ENCODE peak calls at places on chromosomes 11 and 22, in nine cellular contexts. One of them, this sample, is unnamed. For H3K27me3, the result is how much of the 10 kb centered on the place peaks cover.

GRCh38 chr11:45394294-45395085 is 108.3 kb upstream of the SYT13 start:
- DNase-seq in left ventricle myocardium inferior: no peak
- DNase-seq in CD8-positive, alpha-beta T cell: no peak
- DNase-seq in stomach: no peak
- DNase-seq in IMR-90: no peak
- DNase-seq in right atrium auricular region: no peak
- DNase-seq in ovary: no peak
- DNase-seq in lower lobe of right lung: no peak
- DNase-seq in GM23338: no peak
- DNase-seq in this sample: no peak

GRCh38 chr11:76793391-76793811 is 10.2 kb downstream of the TSKU start:
- DNase-seq in stomach: peak
- DNase-seq in right atrium auricular region: peak
- DNase-seq in left ventricle myocardium inferior: no peak
- DNase-seq in IMR-90: no peak
- DNase-seq in GM23338: no peak
- DNase-seq in ovary: no peak
- DNase-seq in CD8-positive, alpha-beta T cell: no peak
- DNase-seq in lower lobe of right lung: no peak
- DNase-seq in this sample: peak

GRCh38 chr22:20503816-20504215 is 3.6 kb upstream of the MED15 start:
- DNase-seq in left ventricle myocardium inferior: no peak
- DNase-seq in IMR-90: no peak
- DNase-seq in GM23338: no peak
- DNase-seq in right atrium auricular region: no peak
- DNase-seq in ovary: no peak
- DNase-seq in stomach: no peak
- DNase-seq in lower lobe of right lung: peak
- DNase-seq in CD8-positive, alpha-beta T cell: no peak
- DNase-seq in this sample: no peak

GRCh38 chr22:17257091-17257490 is 37.9 kb upstream of the ADA2 start:
- DNase-seq in left ventricle myocardium inferior: no peak
- DNase-seq in CD8-positive, alpha-beta T cell: no peak
- DNase-seq in ovary: no peak
- DNase-seq in IMR-90: no peak
- DNase-seq in GM23338: peak
- DNase-seq in stomach: no peak
- DNase-seq in lower lobe of right lung: no peak
- DNase-seq in right atrium auricular region: no peak
- DNase-seq in this sample: no peak

GRCh38 chr11:126103150-126103549 is 40.5 kb upstream of the CDON start:
- DNase-seq in lower lobe of right lung: no peak
- DNase-seq in GM23338: no peak
- DNase-seq in ovary: no peak
- DNase-seq in left ventricle myocardium inferior: no peak
- DNase-seq in stomach: no peak
- DNase-seq in IMR-90: no peak
- DNase-seq in right atrium auricular region: no peak
- DNase-seq in CD8-positive, alpha-beta T cell: no peak
- DNase-seq in this sample: no peak

GRCh38 chr22:44406581-44407403 is 91.2 kb downstream of the RTL6 start:
- DNase-seq in CD8-positive, alpha-beta T cell: no peak
- DNase-seq in right atrium auricular region: no peak
- DNase-seq in left ventricle myocardium inferior: no peak
- DNase-seq in stomach: no peak
- DNase-seq in IMR-90: peak
- DNase-seq in ovary: no peak
- DNase-seq in lower lobe of right lung: no peak
- DNase-seq in GM23338: peak
- DNase-seq in this sample: no peak

GRCh38 chr11:42960521-42961088 is 351.2 kb upstream of the API5 start:
- DNase-seq in IMR-90: no peak
- DNase-seq in ovary: no peak
- DNase-seq in GM23338: no peak
- DNase-seq in stomach: no peak
- DNase-seq in left ventricle myocardium inferior: no peak
- DNase-seq in lower lobe of right lung: no peak
- DNase-seq in CD8-positive, alpha-beta T cell: no peak
- DNase-seq in right atrium auricular region: no peak
- DNase-seq in this sample: no peak

GRCh38 chr22:23088199-23088604 is 17.9 kb downstream of the GNAZ start:
- DNase-seq in left ventricle myocardium inferior: no peak
- DNase-seq in GM23338: peak
- DNase-seq in lower lobe of right lung: no peak
- DNase-seq in ovary: no peak
- DNase-seq in CD8-positive, alpha-beta T cell: peak
- DNase-seq in stomach: peak
- DNase-seq in right atrium auricular region: no peak
- DNase-seq in IMR-90: no peak
- DNase-seq in this sample: no peak

GRCh38 chr11:31355131-31355530 is 14.4 kb downstream of the DCDC1 start:
- DNase-seq in ovary: no peak
- DNase-seq in stomach: no peak
- DNase-seq in GM23338: no peak
- DNase-seq in right atrium auricular region: no peak
- DNase-seq in left ventricle myocardium inferior: no peak
- DNase-seq in lower lobe of right lung: no peak
- DNase-seq in CD8-positive, alpha-beta T cell: no peak
- DNase-seq in IMR-90: peak
- DNase-seq in this sample: no peak

GRCh38 chr22:42369250-42370041 is 62.8 kb downstream of the NFAM1 start:
- DNase-seq in CD8-positive, alpha-beta T cell: peak
- DNase-seq in IMR-90: peak
- DNase-seq in GM23338: peak
- DNase-seq in ovary: peak
- DNase-seq in left ventricle myocardium inferior: peak
- DNase-seq in right atrium auricular region: peak
- DNase-seq in stomach: peak
- DNase-seq in lower lobe of right lung: peak
- DNase-seq in this sample: peak

GRCh38 chr11:44687310-44687842 is 39.4 kb upstream of the TSPAN18 start:
- DNase-seq in right atrium auricular region: no peak
- DNase-seq in lower lobe of right lung: no peak
- DNase-seq in ovary: no peak
- DNase-seq in CD8-positive, alpha-beta T cell: no peak
- DNase-seq in IMR-90: no peak
- DNase-seq in GM23338: no peak
- DNase-seq in left ventricle myocardium inferior: no peak
- DNase-seq in stomach: no peak
- DNase-seq in this sample: no peak

GRCh38 chr11:122863704-122864326 is 18.7 kb upstream of the JHY start:
- DNase-seq in IMR-90: peak
- DNase-seq in ovary: peak
- DNase-seq in lower lobe of right lung: no peak
- DNase-seq in stomach: no peak
- DNase-seq in right atrium auricular region: no peak
- DNase-seq in left ventricle myocardium inferior: peak
- DNase-seq in CD8-positive, alpha-beta T cell: peak
- DNase-seq in GM23338: peak
- DNase-seq in this sample: peak

GRCh38 chr11:134271978-134272377 is 4.2 kb upstream of the GLB1L3 start:
- DNase-seq in lower lobe of right lung: no peak
- DNase-seq in GM23338: no peak
- DNase-seq in ovary: no peak
- DNase-seq in left ventricle myocardium inferior: no peak
- DNase-seq in CD8-positive, alpha-beta T cell: no peak
- DNase-seq in stomach: no peak
- DNase-seq in IMR-90: no peak
- DNase-seq in right atrium auricular region: no peak
- DNase-seq in this sample: no peak
- H3K27me3 ChIP-seq in lower lobe of right lung: half or more
- H3K27me3 ChIP-seq in GM23338: under half
- H3K27me3 ChIP-seq in ovary: under half
- H3K27me3 ChIP-seq in left ventricle myocardium inferior: half or more
- H3K27me3 ChIP-seq in CD8-positive, alpha-beta T cell: under half
- H3K27me3 ChIP-seq in stomach: under half
- H3K27me3 ChIP-seq in IMR-90: half or more
- H3K27me3 ChIP-seq in right atrium auricular region: under half
- H3K27me3 ChIP-seq in this sample: under half

DNA sequence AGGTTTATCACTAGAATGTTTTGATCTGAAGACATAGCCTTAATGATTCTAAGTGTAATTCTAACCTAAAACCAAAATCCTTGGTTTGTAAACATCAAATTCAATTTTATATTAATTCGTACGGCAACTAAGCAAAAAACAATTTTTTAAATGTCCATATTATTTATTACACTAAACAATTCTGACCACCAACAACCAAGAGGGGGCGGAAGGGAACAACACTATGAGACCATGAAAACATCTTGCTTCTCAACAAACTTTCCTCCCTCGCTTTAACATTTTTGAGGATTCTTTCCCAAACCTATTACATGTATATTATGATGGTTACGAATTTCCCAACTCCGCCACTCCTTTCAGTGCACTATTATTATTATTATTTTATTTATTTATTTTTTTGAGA is 6.5 kb upstream of the UCP2 start:
- DNase-seq in GM23338: no peak
- DNase-seq in IMR-90: no peak
- DNase-seq in left ventricle myocardium inferior: no peak
- DNase-seq in CD8-positive, alpha-beta T cell: no peak
- DNase-seq in lower lobe of right lung: no peak
- DNase-seq in ovary: no peak
- DNase-seq in stomach: no peak
- DNase-seq in right atrium auricular region: no peak
- DNase-seq in this sample: no peak
- TF ChIP-seq CTCF in GM23338: peak
- TF ChIP-seq CTCF in IMR-90: no peak
- TF ChIP-seq CTCF in left ventricle myocardium inferior: peak
- TF ChIP-seq CTCF in CD8-positive, alpha-beta T cell: no peak
- TF ChIP-seq CTCF in lower lobe of right lung: peak
- TF ChIP-seq CTCF in ovary: no peak
- TF ChIP-seq CTCF in stomach: no peak
- TF ChIP-seq CTCF in right atrium auricular region: no peak
- TF ChIP-seq CTCF in this sample: no peak

DNA sequence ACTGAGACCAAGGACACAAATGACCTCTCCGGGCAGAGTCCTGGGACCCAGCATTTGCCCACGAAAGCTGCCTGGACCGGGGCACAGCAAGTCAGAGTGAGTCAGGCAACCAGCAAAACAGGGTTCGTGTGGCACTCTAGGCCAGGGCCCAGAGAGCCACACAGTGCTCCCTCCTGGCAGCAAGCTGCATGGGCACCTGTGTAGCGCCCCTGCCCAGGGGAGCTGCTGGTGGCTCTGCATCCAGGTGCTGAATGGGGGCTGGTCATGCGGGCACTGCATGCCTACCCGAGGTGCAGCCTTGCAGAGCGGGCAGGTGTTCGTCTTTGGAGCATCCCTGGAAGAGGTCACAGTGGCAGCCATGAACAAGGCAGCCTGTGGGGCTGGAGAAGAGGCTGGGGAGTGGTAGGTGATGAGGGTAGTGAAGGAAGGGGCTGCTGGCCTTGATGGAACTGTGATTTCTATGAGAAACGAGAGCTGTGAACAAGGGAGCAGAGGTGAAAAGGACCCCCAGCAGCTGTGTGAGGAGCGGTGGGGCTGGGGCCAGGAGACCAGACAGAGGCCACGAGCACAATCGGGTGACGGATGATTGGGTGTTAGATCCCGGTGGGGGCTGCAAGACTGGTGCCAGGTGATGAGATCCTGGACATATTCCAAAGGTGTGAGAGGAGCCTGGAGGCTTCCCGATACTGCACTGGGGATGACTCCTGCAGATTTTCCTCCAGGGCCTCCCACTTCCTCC is 63.3 kb downstream of the DGCR2 start:
- DNase-seq in right atrium auricular region: no peak
- DNase-seq in IMR-90: no peak
- DNase-seq in left ventricle myocardium inferior: no peak
- DNase-seq in ovary: no peak
- DNase-seq in stomach: peak
- DNase-seq in CD8-positive, alpha-beta T cell: no peak
- DNase-seq in lower lobe of right lung: peak
- DNase-seq in GM23338: no peak
- DNase-seq in this sample: peak
- H3K4me3 ChIP-seq in right atrium auricular region: no peak
- H3K4me3 ChIP-seq in IMR-90: no peak
- H3K4me3 ChIP-seq in left ventricle myocardium inferior: no peak
- H3K4me3 ChIP-seq in ovary: no peak
- H3K4me3 ChIP-seq in stomach: no peak
- H3K4me3 ChIP-seq in CD8-positive, alpha-beta T cell: no peak
- H3K4me3 ChIP-seq in lower lobe of right lung: no peak
- H3K4me3 ChIP-seq in GM23338: no peak
- H3K4me3 ChIP-seq in this sample: no peak

DNA sequence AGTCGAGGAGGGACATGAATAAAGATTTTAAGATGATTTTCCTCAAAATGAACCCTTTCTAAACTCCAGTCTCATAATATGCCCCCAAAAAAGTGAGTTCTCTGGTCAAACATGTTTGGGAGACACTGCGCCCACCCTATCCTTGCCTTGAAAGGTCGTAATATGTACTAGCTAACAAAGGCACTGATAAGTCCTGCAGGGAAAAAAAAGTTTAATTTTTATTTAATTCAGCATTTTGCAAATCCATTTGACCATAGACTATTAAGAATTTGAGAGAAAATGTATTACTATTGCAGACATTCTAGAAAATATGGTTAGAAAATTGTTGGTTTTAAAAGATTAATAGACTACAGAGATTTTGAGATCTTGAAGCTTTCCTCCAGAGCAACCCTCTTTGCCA is 120.6 kb upstream of the ASPHD2 start:
- DNase-seq in GM23338: no peak
- DNase-seq in IMR-90: no peak
- DNase-seq in stomach: no peak
- DNase-seq in CD8-positive, alpha-beta T cell: no peak
- DNase-seq in left ventricle myocardium inferior: no peak
- DNase-seq in lower lobe of right lung: no peak
- DNase-seq in ovary: no peak
- DNase-seq in right atrium auricular region: no peak
- DNase-seq in this sample: no peak
- H3K27me3 ChIP-seq in GM23338: under half
- H3K27me3 ChIP-seq in IMR-90: under half
- H3K27me3 ChIP-seq in stomach: under half
- H3K27me3 ChIP-seq in CD8-positive, alpha-beta T cell: under half
- H3K27me3 ChIP-seq in left ventricle myocardium inferior: half or more
- H3K27me3 ChIP-seq in lower lobe of right lung: under half
- H3K27me3 ChIP-seq in ovary: under half
- H3K27me3 ChIP-seq in right atrium auricular region: under half
- H3K27me3 ChIP-seq in this sample: under half

This sample was measured in testis.